ENCODE peak calls at places on chromosomes 4 and X, in four cellular contexts. A, E, N and J are unnamed samples.

GRCh38 chr4:6681191-6681590 is 12.5 kb upstream of the S100P start:
- DNase-seq in N (no peak), A (no peak), E (no peak), J (no peak)

GRCh38 chr4:19983072-19983471 is 268.6 kb upstream of the SLIT2 start:
- DNase-seq in A (no peak), N (no peak), E (peak), J (no peak)

GRCh38 chrX:3326721-3327120 is 19.7 kb downstream of the MXRA5 start:
- DNase-seq in A (no peak), E (no peak), N (no peak), J (no peak)

GRCh38 chrX:38804481-38805293 is 3.4 kb downstream of the MID1IP1 start:
- DNase-seq in E (peak), A (peak), N (peak), J (peak)

GRCh38 chr4:81712714-81713113 is 241.0 kb upstream of the RASGEF1B start:
- DNase-seq in A (no peak), E (no peak), N (no peak), J (no peak)

GRCh38 chrX:77275392-77275791 is 171.8 kb upstream of the FGF16 start:
- DNase-seq in N (no peak), E (peak), A (no peak), J (no peak)

GRCh38 chr4:139919513-139919912 is 234.5 kb downstream of the MAML3 start:
- DNase-seq in E (peak), N (no peak), A (peak), J (no peak)

GRCh38 chrX:139640259-139640658 is 67.7 kb downstream of the MCF2 start:
- DNase-seq in N (no peak), E (no peak), A (no peak), J (no peak)

GRCh38 chr4:102535398-102536082 is 34.4 kb downstream of the NFKB1 start:
- DNase-seq in N (no peak), E (peak), A (no peak), J (no peak)

GRCh38 chr4:74531952-74532794 is 87.2 kb downstream of the AREG start:
- DNase-seq in E (peak), N (peak), A (no peak), J (peak)

GRCh38 chrX:87528487-87528886 is 10.9 kb downstream of the KLHL4 start:
- DNase-seq in N (no peak), E (no peak), A (no peak), J (no peak)

GRCh38 chrX:149371984-149372383 is 133.1 kb downstream of the IDS start:
- DNase-seq in N (no peak), E (no peak), A (no peak), J (no peak)

GRCh38 chr4:156559346-156559745 is 412.3 kb downstream of the PDGFC start:
- DNase-seq in E (no peak), N (no peak), A (no peak), J (no peak)

GRCh38 chr4:83010522-83011318 is at the start of gene LIN54:
- DNase-seq in N (peak), A (peak), E (peak), J (peak)

GRCh38 chr4:891747-892146 is 40.4 kb downstream of the GAK start:
- DNase-seq in E (peak), N (no peak), A (no peak), J (no peak)

GRCh38 chr4:21697583-21697982 is 251.0 kb downstream of the KCNIP4 start:
- DNase-seq in E (peak), A (no peak), N (no peak), J (no peak)

GRCh38 chrX:74171465-74171864 is 132.5 kb upstream of the ZCCHC13 start:
- DNase-seq in E (no peak), A (no peak), N (no peak), J (no peak)

GRCh38 chr4:182770969-182771330 is 146.2 kb downstream of the DCTD start:
- DNase-seq in A (no peak), E (no peak), N (no peak), J (no peak)

GRCh38 chrX:129629837-129630236 is 24.9 kb downstream of the APLN start:
- DNase-seq in E (no peak), A (no peak), N (no peak), J (no peak)

GRCh38 chr4:158068063-158068462 is 104.8 kb downstream of the GASK1B start:
- DNase-seq in N (no peak), E (peak), A (no peak), J (no peak)

GRCh38 chr4:77154074-77154473 is 2.9 kb upstream of the CCNG2 start:
- DNase-seq in A (no peak), N (no peak), E (no peak), J (no peak)

GRCh38 chr4:177442623-177443155 is 452 bp upstream of the AGA start:
- DNase-seq in E (no peak), N (peak), A (no peak), J (peak)

DNA sequence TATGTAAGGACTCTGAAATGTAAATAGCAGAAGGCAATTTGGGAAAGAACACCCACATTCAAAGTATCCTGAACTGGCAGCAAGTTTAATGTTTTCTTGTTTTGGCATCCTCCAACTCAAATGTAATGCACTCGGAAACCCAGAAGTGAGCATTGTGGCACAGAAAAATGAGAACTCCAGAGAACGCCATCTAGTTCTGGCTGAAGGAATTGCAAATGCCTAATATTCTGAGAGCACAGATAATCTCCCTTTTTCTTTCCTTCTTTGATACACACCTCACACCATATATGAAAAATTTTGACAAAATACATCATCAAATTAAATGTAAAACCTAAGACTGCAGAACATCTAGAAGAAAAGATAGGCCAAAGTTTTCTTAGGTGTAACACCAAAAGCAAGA is 52.1 kb downstream of the PWWP3B start:
- DNase-seq in A (no peak), E (no peak), N (no peak), J (no peak)
- TF ChIP-seq CTCF in A (peak), E (peak), N (peak), J (peak)

DNA sequence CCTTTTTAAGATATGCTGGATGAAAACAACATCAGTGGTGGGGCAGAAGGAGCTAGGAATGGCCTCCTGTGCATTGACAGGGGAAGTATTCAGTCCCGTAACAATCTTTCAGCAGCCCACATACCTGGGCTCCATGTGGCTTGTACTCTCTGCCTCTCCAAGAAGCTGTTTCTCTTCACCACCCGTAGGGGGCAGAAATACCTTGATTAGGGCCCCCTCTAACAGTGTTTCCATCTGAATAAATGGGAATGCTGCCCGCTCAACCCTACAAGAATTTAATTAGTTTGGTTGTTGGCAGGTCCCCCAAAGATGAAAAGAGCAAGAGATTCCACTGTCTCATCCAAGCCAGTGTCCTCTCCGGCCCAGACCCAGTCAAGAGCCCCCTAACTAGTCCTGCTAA is 155.2 kb downstream of the SMIM20 start:
- DNase-seq in A (no peak), E (peak), N (no peak), J (peak)
- TF ChIP-seq CTCF in A (peak), E (peak), N (peak), J (peak)

GRCh38 chr4:138007572-138007971 is 234.6 kb downstream of the SLC7A11 start:
- DNase-seq in A (no peak), E (peak), N (no peak), J (no peak)
- TF ChIP-seq CTCF in A (no peak), E (peak), N (peak), J (no peak)

GRCh38 chrX:115895678-115896329 is 274.7 kb upstream of the AGTR2 start:
- DNase-seq in N (no peak), A (no peak), E (no peak), J (no peak)

GRCh38 chrX:115892056-115892708 is 278.4 kb upstream of the AGTR2 start:
- DNase-seq in E (no peak), A (no peak), N (no peak), J (no peak)

GRCh38 chrX:115896362-115896761 is 274.2 kb upstream of the AGTR2 start:
- DNase-seq in A (no peak), N (no peak), E (no peak), J (no peak)

GRCh38 chrX:115894087-115894486 is 276.5 kb upstream of the AGTR2 start:
- DNase-seq in E (peak), A (no peak), N (no peak), J (no peak)

GRCh38 chrX:115892787-115893671 is 277.5 kb upstream of the AGTR2 start:
- DNase-seq in E (peak), A (no peak), N (peak), J (no peak)
- TF ChIP-seq CTCF in E (no peak), A (peak), N (peak), J (peak)

DNA sequence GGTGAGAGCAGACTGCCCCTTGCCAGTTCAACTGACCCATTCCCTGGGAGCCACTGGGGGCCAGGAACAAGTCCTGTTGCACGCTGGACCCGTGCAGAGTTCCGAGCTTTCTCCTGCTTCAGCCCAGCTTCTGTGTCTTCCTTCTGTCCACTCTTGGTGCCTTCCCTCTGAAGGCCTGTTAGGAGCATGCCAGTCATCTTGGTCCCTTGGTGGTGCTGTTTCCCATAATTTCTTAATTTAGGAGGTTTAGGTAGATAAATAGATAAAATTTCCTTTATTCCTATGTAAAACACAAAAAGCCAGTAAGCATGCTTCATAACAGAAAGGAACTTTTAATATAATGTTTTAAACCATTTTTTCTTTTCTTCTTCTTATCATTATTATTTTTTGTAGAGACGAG is 672.7 kb downstream of the CCSER1 start:
- DNase-seq in E (no peak), N (no peak), A (no peak), J (no peak)
- TF ChIP-seq CTCF in E (no peak), N (no peak), A (no peak), J (no peak)

DNA sequence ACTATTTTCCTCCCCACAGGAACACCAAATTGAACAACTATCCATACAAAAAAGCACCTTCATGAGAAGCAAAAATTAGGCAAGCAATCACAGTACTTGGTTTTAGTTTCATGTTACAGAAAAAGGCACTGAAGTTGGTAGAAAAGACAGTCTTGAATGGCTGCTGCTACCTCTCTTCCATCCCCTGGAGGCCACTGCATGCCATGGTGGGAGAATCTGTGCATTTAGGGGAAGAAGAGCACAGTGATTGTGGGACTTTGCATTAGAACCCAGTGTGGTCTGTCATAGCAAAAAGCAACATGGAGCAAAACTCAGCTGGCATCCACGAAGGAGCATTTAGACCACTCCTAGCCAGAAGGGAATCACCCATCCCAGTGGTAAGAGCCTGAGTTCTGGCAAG is 941.9 kb downstream of the PCDH18 start:
- DNase-seq in N (no peak), A (no peak), E (no peak), J (no peak)
- TF ChIP-seq CTCF in N (no peak), A (no peak), E (no peak), J (no peak)

GRCh38 chr4:128810331-128810870 is 901 bp downstream of the JADE1 start:
- DNase-seq in A (peak), E (peak), N (peak), J (peak)
- TF ChIP-seq CTCF in A (no peak), E (no peak), N (no peak), J (no peak)

GRCh38 chr4:86482851-86483490 is 111.1 kb upstream of the PTPN13 start:
- DNase-seq in E (no peak), A (no peak), N (no peak), J (no peak)
- TF ChIP-seq CTCF in E (peak), A (no peak), N (no peak), J (no peak)